ENCODE peak calls at places on chromosomes 1 and 21, in ten cellular contexts. One of them, this sample, is unnamed.

GRCh38 chr1:228308628-228309547 is 97.7 kb downstream of the TRIM11 start:
- DNase-seq in adipocyte: no peak
- DNase-seq in activated CD8-positive, alpha-beta T cell treated with anti-CD3 and anti-CD28 coated beads, Interleukin-2, amount 10 ng/mL, durations not matched to agents 7 days and 5 days: no peak
- DNase-seq in activated T-cell treated with anti-CD3 and anti-CD28 coated beads for 1 hour: no peak
- DNase-seq in stimulated activated naive B cell treated with anti-CD40 and anti-IgM and Interleukin-4, amounts not matched to agents 10 μg/mL and 1 μg/mL and 100 μg/mL, for 72 hours: no peak
- DNase-seq in stimulated activated CD4-positive, alpha-beta T cell treated with anti-CD3 and anti-CD28 coated beads, Interleukin-4, amount 100 ng/mL, for 48 hours: no peak
- DNase-seq in activated CD4-positive, CD25-positive, alpha-beta regulatory T cell: no peak
- DNase-seq in iris pigment epithelial cell: no peak
- DNase-seq in SHP77: peak; percentile 9
- DNase-seq in effector CD8-positive, alpha-beta T cell: no peak
- DNase-seq in this sample: no peak

GRCh38 chr1:77639056-77639455 is 43.4 kb downstream of the ZZZ3 start:
- DNase-seq in activated T-cell treated with anti-CD3 and anti-CD28 coated beads for 1 hour: no peak
- DNase-seq in iris pigment epithelial cell: peak; percentile 39
- DNase-seq in activated CD4-positive, CD25-positive, alpha-beta regulatory T cell: no peak
- DNase-seq in effector CD8-positive, alpha-beta T cell: no peak
- DNase-seq in activated CD8-positive, alpha-beta T cell treated with anti-CD3 and anti-CD28 coated beads, Interleukin-2, amount 10 ng/mL, durations not matched to agents 7 days and 5 days: no peak
- DNase-seq in stimulated activated CD4-positive, alpha-beta T cell treated with anti-CD3 and anti-CD28 coated beads, Interleukin-4, amount 100 ng/mL, for 48 hours: no peak
- DNase-seq in adipocyte: peak; percentile 42
- DNase-seq in stimulated activated naive B cell treated with anti-CD40 and anti-IgM and Interleukin-4, amounts not matched to agents 10 μg/mL and 1 μg/mL and 100 μg/mL, for 72 hours: no peak
- DNase-seq in SHP77: no peak
- DNase-seq in this sample: no peak

GRCh38 chr1:208541225-208541855 is 297.2 kb upstream of the PLXNA2 start:
- DNase-seq in stimulated activated CD4-positive, alpha-beta T cell treated with anti-CD3 and anti-CD28 coated beads, Interleukin-4, amount 100 ng/mL, for 48 hours: no peak
- DNase-seq in adipocyte: no peak
- DNase-seq in activated T-cell treated with anti-CD3 and anti-CD28 coated beads for 1 hour: no peak
- DNase-seq in activated CD4-positive, CD25-positive, alpha-beta regulatory T cell: no peak
- DNase-seq in activated CD8-positive, alpha-beta T cell treated with anti-CD3 and anti-CD28 coated beads, Interleukin-2, amount 10 ng/mL, durations not matched to agents 7 days and 5 days: no peak
- DNase-seq in effector CD8-positive, alpha-beta T cell: no peak
- DNase-seq in SHP77: no peak
- DNase-seq in iris pigment epithelial cell: no peak
- DNase-seq in stimulated activated naive B cell treated with anti-CD40 and anti-IgM and Interleukin-4, amounts not matched to agents 10 μg/mL and 1 μg/mL and 100 μg/mL, for 72 hours: no peak
- DNase-seq in this sample: no peak

GRCh38 chr1:47175227-47175934 is 14.5 kb downstream of the PDZK1IP1 start:
- DNase-seq in adipocyte: peak; percentile 78
- DNase-seq in iris pigment epithelial cell: peak; percentile 65
- DNase-seq in stimulated activated CD4-positive, alpha-beta T cell treated with anti-CD3 and anti-CD28 coated beads, Interleukin-4, amount 100 ng/mL, for 48 hours: peak; percentile 38
- DNase-seq in activated CD8-positive, alpha-beta T cell treated with anti-CD3 and anti-CD28 coated beads, Interleukin-2, amount 10 ng/mL, durations not matched to agents 7 days and 5 days: peak; percentile 68
- DNase-seq in activated CD4-positive, CD25-positive, alpha-beta regulatory T cell: no peak
- DNase-seq in SHP77: no peak
- DNase-seq in effector CD8-positive, alpha-beta T cell: no peak
- DNase-seq in activated T-cell treated with anti-CD3 and anti-CD28 coated beads for 1 hour: peak; percentile 20
- DNase-seq in stimulated activated naive B cell treated with anti-CD40 and anti-IgM and Interleukin-4, amounts not matched to agents 10 μg/mL and 1 μg/mL and 100 μg/mL, for 72 hours: peak; percentile 27
- DNase-seq in this sample: peak; percentile 71

GRCh38 chr1:208209286-208209685 is 34.9 kb downstream of the PLXNA2 start:
- DNase-seq in SHP77: no peak
- DNase-seq in effector CD8-positive, alpha-beta T cell: no peak
- DNase-seq in iris pigment epithelial cell: no peak
- DNase-seq in activated CD4-positive, CD25-positive, alpha-beta regulatory T cell: no peak
- DNase-seq in adipocyte: no peak
- DNase-seq in stimulated activated CD4-positive, alpha-beta T cell treated with anti-CD3 and anti-CD28 coated beads, Interleukin-4, amount 100 ng/mL, for 48 hours: no peak
- DNase-seq in activated T-cell treated with anti-CD3 and anti-CD28 coated beads for 1 hour: no peak
- DNase-seq in activated CD8-positive, alpha-beta T cell treated with anti-CD3 and anti-CD28 coated beads, Interleukin-2, amount 10 ng/mL, durations not matched to agents 7 days and 5 days: no peak
- DNase-seq in stimulated activated naive B cell treated with anti-CD40 and anti-IgM and Interleukin-4, amounts not matched to agents 10 μg/mL and 1 μg/mL and 100 μg/mL, for 72 hours: no peak
- DNase-seq in this sample: no peak

GRCh38 chr1:166628259-166628658 is 211.0 kb upstream of the POGK start:
- DNase-seq in iris pigment epithelial cell: no peak
- DNase-seq in effector CD8-positive, alpha-beta T cell: no peak
- DNase-seq in SHP77: no peak
- DNase-seq in activated T-cell treated with anti-CD3 and anti-CD28 coated beads for 1 hour: no peak
- DNase-seq in adipocyte: no peak
- DNase-seq in activated CD4-positive, CD25-positive, alpha-beta regulatory T cell: no peak
- DNase-seq in stimulated activated naive B cell treated with anti-CD40 and anti-IgM and Interleukin-4, amounts not matched to agents 10 μg/mL and 1 μg/mL and 100 μg/mL, for 72 hours: no peak
- DNase-seq in stimulated activated CD4-positive, alpha-beta T cell treated with anti-CD3 and anti-CD28 coated beads, Interleukin-4, amount 100 ng/mL, for 48 hours: no peak
- DNase-seq in activated CD8-positive, alpha-beta T cell treated with anti-CD3 and anti-CD28 coated beads, Interleukin-2, amount 10 ng/mL, durations not matched to agents 7 days and 5 days: no peak
- DNase-seq in this sample: no peak

GRCh38 chr1:88683516-88683847 is 591 bp upstream of the PKN2 start:
- DNase-seq in activated T-cell treated with anti-CD3 and anti-CD28 coated beads for 1 hour: peak; percentile 34
- DNase-seq in SHP77: peak; percentile 53
- DNase-seq in effector CD8-positive, alpha-beta T cell: peak; percentile 29
- DNase-seq in activated CD4-positive, CD25-positive, alpha-beta regulatory T cell: peak; percentile 6
- DNase-seq in stimulated activated naive B cell treated with anti-CD40 and anti-IgM and Interleukin-4, amounts not matched to agents 10 μg/mL and 1 μg/mL and 100 μg/mL, for 72 hours: no peak
- DNase-seq in iris pigment epithelial cell: peak; percentile 67
- DNase-seq in activated CD8-positive, alpha-beta T cell treated with anti-CD3 and anti-CD28 coated beads, Interleukin-2, amount 10 ng/mL, durations not matched to agents 7 days and 5 days: peak; percentile 64
- DNase-seq in stimulated activated CD4-positive, alpha-beta T cell treated with anti-CD3 and anti-CD28 coated beads, Interleukin-4, amount 100 ng/mL, for 48 hours: peak; percentile 35
- DNase-seq in adipocyte: no peak
- DNase-seq in this sample: peak; percentile 19

GRCh38 chr1:6657138-6657537 is 32.5 kb downstream of the THAP3 start:
- DNase-seq in activated CD8-positive, alpha-beta T cell treated with anti-CD3 and anti-CD28 coated beads, Interleukin-2, amount 10 ng/mL, durations not matched to agents 7 days and 5 days: no peak
- DNase-seq in activated CD4-positive, CD25-positive, alpha-beta regulatory T cell: no peak
- DNase-seq in iris pigment epithelial cell: no peak
- DNase-seq in stimulated activated CD4-positive, alpha-beta T cell treated with anti-CD3 and anti-CD28 coated beads, Interleukin-4, amount 100 ng/mL, for 48 hours: no peak
- DNase-seq in activated T-cell treated with anti-CD3 and anti-CD28 coated beads for 1 hour: no peak
- DNase-seq in effector CD8-positive, alpha-beta T cell: no peak
- DNase-seq in stimulated activated naive B cell treated with anti-CD40 and anti-IgM and Interleukin-4, amounts not matched to agents 10 μg/mL and 1 μg/mL and 100 μg/mL, for 72 hours: no peak
- DNase-seq in SHP77: no peak
- DNase-seq in adipocyte: no peak
- DNase-seq in this sample: no peak

GRCh38 chr1:212600980-212601379 is 7.6 kb upstream of the ATF3 start:
- DNase-seq in stimulated activated naive B cell treated with anti-CD40 and anti-IgM and Interleukin-4, amounts not matched to agents 10 μg/mL and 1 μg/mL and 100 μg/mL, for 72 hours: no peak
- DNase-seq in adipocyte: peak; percentile 74
- DNase-seq in SHP77: no peak
- DNase-seq in activated T-cell treated with anti-CD3 and anti-CD28 coated beads for 1 hour: no peak
- DNase-seq in activated CD4-positive, CD25-positive, alpha-beta regulatory T cell: no peak
- DNase-seq in stimulated activated CD4-positive, alpha-beta T cell treated with anti-CD3 and anti-CD28 coated beads, Interleukin-4, amount 100 ng/mL, for 48 hours: no peak
- DNase-seq in effector CD8-positive, alpha-beta T cell: no peak
- DNase-seq in iris pigment epithelial cell: peak; percentile 21
- DNase-seq in activated CD8-positive, alpha-beta T cell treated with anti-CD3 and anti-CD28 coated beads, Interleukin-2, amount 10 ng/mL, durations not matched to agents 7 days and 5 days: peak; percentile 20
- DNase-seq in this sample: no peak

GRCh38 chr1:218025454-218025853 is 259.6 kb upstream of the RRP15 start:
- DNase-seq in activated T-cell treated with anti-CD3 and anti-CD28 coated beads for 1 hour: no peak
- DNase-seq in stimulated activated naive B cell treated with anti-CD40 and anti-IgM and Interleukin-4, amounts not matched to agents 10 μg/mL and 1 μg/mL and 100 μg/mL, for 72 hours: no peak
- DNase-seq in SHP77: no peak
- DNase-seq in iris pigment epithelial cell: peak; percentile 36
- DNase-seq in activated CD8-positive, alpha-beta T cell treated with anti-CD3 and anti-CD28 coated beads, Interleukin-2, amount 10 ng/mL, durations not matched to agents 7 days and 5 days: no peak
- DNase-seq in activated CD4-positive, CD25-positive, alpha-beta regulatory T cell: no peak
- DNase-seq in adipocyte: peak; percentile 36
- DNase-seq in stimulated activated CD4-positive, alpha-beta T cell treated with anti-CD3 and anti-CD28 coated beads, Interleukin-4, amount 100 ng/mL, for 48 hours: no peak
- DNase-seq in effector CD8-positive, alpha-beta T cell: no peak
- DNase-seq in this sample: no peak

GRCh38 chr1:228902781-228903572 is 167.7 kb downstream of the RHOU start:
- DNase-seq in activated CD4-positive, CD25-positive, alpha-beta regulatory T cell: no peak
- DNase-seq in effector CD8-positive, alpha-beta T cell: no peak
- DNase-seq in SHP77: peak; percentile 83
- DNase-seq in stimulated activated CD4-positive, alpha-beta T cell treated with anti-CD3 and anti-CD28 coated beads, Interleukin-4, amount 100 ng/mL, for 48 hours: no peak
- DNase-seq in stimulated activated naive B cell treated with anti-CD40 and anti-IgM and Interleukin-4, amounts not matched to agents 10 μg/mL and 1 μg/mL and 100 μg/mL, for 72 hours: no peak
- DNase-seq in iris pigment epithelial cell: peak; percentile 97
- DNase-seq in adipocyte: peak; percentile 97
- DNase-seq in activated CD8-positive, alpha-beta T cell treated with anti-CD3 and anti-CD28 coated beads, Interleukin-2, amount 10 ng/mL, durations not matched to agents 7 days and 5 days: no peak
- DNase-seq in activated T-cell treated with anti-CD3 and anti-CD28 coated beads for 1 hour: no peak
- DNase-seq in this sample: no peak

GRCh38 chr1:186977266-186977957 is 148.7 kb downstream of the PLA2G4A start:
- DNase-seq in activated CD4-positive, CD25-positive, alpha-beta regulatory T cell: no peak
- DNase-seq in iris pigment epithelial cell: peak; percentile 26
- DNase-seq in SHP77: no peak
- DNase-seq in adipocyte: no peak
- DNase-seq in activated CD8-positive, alpha-beta T cell treated with anti-CD3 and anti-CD28 coated beads, Interleukin-2, amount 10 ng/mL, durations not matched to agents 7 days and 5 days: no peak
- DNase-seq in stimulated activated naive B cell treated with anti-CD40 and anti-IgM and Interleukin-4, amounts not matched to agents 10 μg/mL and 1 μg/mL and 100 μg/mL, for 72 hours: no peak
- DNase-seq in activated T-cell treated with anti-CD3 and anti-CD28 coated beads for 1 hour: no peak
- DNase-seq in effector CD8-positive, alpha-beta T cell: no peak
- DNase-seq in stimulated activated CD4-positive, alpha-beta T cell treated with anti-CD3 and anti-CD28 coated beads, Interleukin-4, amount 100 ng/mL, for 48 hours: no peak
- DNase-seq in this sample: no peak

GRCh38 chr1:192489748-192490147 is 85.8 kb upstream of the RGS1 start:
- DNase-seq in effector CD8-positive, alpha-beta T cell: no peak
- DNase-seq in iris pigment epithelial cell: peak; percentile 98
- DNase-seq in activated T-cell treated with anti-CD3 and anti-CD28 coated beads for 1 hour: no peak
- DNase-seq in activated CD8-positive, alpha-beta T cell treated with anti-CD3 and anti-CD28 coated beads, Interleukin-2, amount 10 ng/mL, durations not matched to agents 7 days and 5 days: no peak
- DNase-seq in adipocyte: peak; percentile 83
- DNase-seq in stimulated activated naive B cell treated with anti-CD40 and anti-IgM and Interleukin-4, amounts not matched to agents 10 μg/mL and 1 μg/mL and 100 μg/mL, for 72 hours: no peak
- DNase-seq in stimulated activated CD4-positive, alpha-beta T cell treated with anti-CD3 and anti-CD28 coated beads, Interleukin-4, amount 100 ng/mL, for 48 hours: no peak
- DNase-seq in SHP77: peak; percentile 88
- DNase-seq in activated CD4-positive, CD25-positive, alpha-beta regulatory T cell: no peak
- DNase-seq in this sample: no peak

GRCh38 chr1:206133751-206134371 is 16.7 kb upstream of the AVPR1B start:
- DNase-seq in stimulated activated naive B cell treated with anti-CD40 and anti-IgM and Interleukin-4, amounts not matched to agents 10 μg/mL and 1 μg/mL and 100 μg/mL, for 72 hours: no peak
- DNase-seq in iris pigment epithelial cell: no peak
- DNase-seq in effector CD8-positive, alpha-beta T cell: no peak
- DNase-seq in activated CD8-positive, alpha-beta T cell treated with anti-CD3 and anti-CD28 coated beads, Interleukin-2, amount 10 ng/mL, durations not matched to agents 7 days and 5 days: no peak
- DNase-seq in stimulated activated CD4-positive, alpha-beta T cell treated with anti-CD3 and anti-CD28 coated beads, Interleukin-4, amount 100 ng/mL, for 48 hours: no peak
- DNase-seq in activated T-cell treated with anti-CD3 and anti-CD28 coated beads for 1 hour: no peak
- DNase-seq in activated CD4-positive, CD25-positive, alpha-beta regulatory T cell: no peak
- DNase-seq in SHP77: no peak
- DNase-seq in adipocyte: no peak
- DNase-seq in this sample: no peak

GRCh38 chr1:228366062-228366850 is 40.4 kb downstream of the TRIM11 start:
- DNase-seq in stimulated activated naive B cell treated with anti-CD40 and anti-IgM and Interleukin-4, amounts not matched to agents 10 μg/mL and 1 μg/mL and 100 μg/mL, for 72 hours: no peak
- DNase-seq in activated CD8-positive, alpha-beta T cell treated with anti-CD3 and anti-CD28 coated beads, Interleukin-2, amount 10 ng/mL, durations not matched to agents 7 days and 5 days: no peak
- DNase-seq in SHP77: no peak
- DNase-seq in activated T-cell treated with anti-CD3 and anti-CD28 coated beads for 1 hour: no peak
- DNase-seq in iris pigment epithelial cell: no peak
- DNase-seq in effector CD8-positive, alpha-beta T cell: no peak
- DNase-seq in activated CD4-positive, CD25-positive, alpha-beta regulatory T cell: no peak
- DNase-seq in stimulated activated CD4-positive, alpha-beta T cell treated with anti-CD3 and anti-CD28 coated beads, Interleukin-4, amount 100 ng/mL, for 48 hours: no peak
- DNase-seq in adipocyte: no peak
- DNase-seq in this sample: no peak

GRCh38 chr1:244454412-244454811 is 2.7 kb upstream of the ADSS2 start:
- DNase-seq in adipocyte: no peak
- DNase-seq in iris pigment epithelial cell: no peak
- DNase-seq in stimulated activated naive B cell treated with anti-CD40 and anti-IgM and Interleukin-4, amounts not matched to agents 10 μg/mL and 1 μg/mL and 100 μg/mL, for 72 hours: no peak
- DNase-seq in activated CD8-positive, alpha-beta T cell treated with anti-CD3 and anti-CD28 coated beads, Interleukin-2, amount 10 ng/mL, durations not matched to agents 7 days and 5 days: no peak
- DNase-seq in SHP77: no peak
- DNase-seq in activated T-cell treated with anti-CD3 and anti-CD28 coated beads for 1 hour: no peak
- DNase-seq in effector CD8-positive, alpha-beta T cell: no peak
- DNase-seq in stimulated activated CD4-positive, alpha-beta T cell treated with anti-CD3 and anti-CD28 coated beads, Interleukin-4, amount 100 ng/mL, for 48 hours: no peak
- DNase-seq in activated CD4-positive, CD25-positive, alpha-beta regulatory T cell: no peak
- DNase-seq in this sample: no peak

GRCh38 chr1:243428617-243429342 is 172.9 kb downstream of the SDCCAG8 start:
- DNase-seq in SHP77: no peak
- DNase-seq in iris pigment epithelial cell: no peak
- DNase-seq in activated T-cell treated with anti-CD3 and anti-CD28 coated beads for 1 hour: no peak
- DNase-seq in adipocyte: no peak
- DNase-seq in effector CD8-positive, alpha-beta T cell: no peak
- DNase-seq in stimulated activated naive B cell treated with anti-CD40 and anti-IgM and Interleukin-4, amounts not matched to agents 10 μg/mL and 1 μg/mL and 100 μg/mL, for 72 hours: no peak
- DNase-seq in activated CD4-positive, CD25-positive, alpha-beta regulatory T cell: no peak
- DNase-seq in activated CD8-positive, alpha-beta T cell treated with anti-CD3 and anti-CD28 coated beads, Interleukin-2, amount 10 ng/mL, durations not matched to agents 7 days and 5 days: no peak
- DNase-seq in stimulated activated CD4-positive, alpha-beta T cell treated with anti-CD3 and anti-CD28 coated beads, Interleukin-4, amount 100 ng/mL, for 48 hours: no peak
- DNase-seq in this sample: no peak

GRCh38 chr1:224623743-224624333 is 7.7 kb downstream of the CNIH3 start:
- DNase-seq in stimulated activated naive B cell treated with anti-CD40 and anti-IgM and Interleukin-4, amounts not matched to agents 10 μg/mL and 1 μg/mL and 100 μg/mL, for 72 hours: no peak
- DNase-seq in activated CD4-positive, CD25-positive, alpha-beta regulatory T cell: peak; percentile 15
- DNase-seq in activated T-cell treated with anti-CD3 and anti-CD28 coated beads for 1 hour: peak; percentile 42
- DNase-seq in activated CD8-positive, alpha-beta T cell treated with anti-CD3 and anti-CD28 coated beads, Interleukin-2, amount 10 ng/mL, durations not matched to agents 7 days and 5 days: peak; percentile 94
- DNase-seq in adipocyte: peak; percentile 22
- DNase-seq in stimulated activated CD4-positive, alpha-beta T cell treated with anti-CD3 and anti-CD28 coated beads, Interleukin-4, amount 100 ng/mL, for 48 hours: peak; percentile 32
- DNase-seq in effector CD8-positive, alpha-beta T cell: peak; percentile 36
- DNase-seq in SHP77: peak; percentile 10
- DNase-seq in iris pigment epithelial cell: peak; percentile 93
- DNase-seq in this sample: no peak

GRCh38 chr21:31293986-31294385 is 50.1 kb downstream of the TIAM1 start:
- DNase-seq in adipocyte: peak; percentile 82
- DNase-seq in activated T-cell treated with anti-CD3 and anti-CD28 coated beads for 1 hour: no peak
- DNase-seq in activated CD4-positive, CD25-positive, alpha-beta regulatory T cell: no peak
- DNase-seq in activated CD8-positive, alpha-beta T cell treated with anti-CD3 and anti-CD28 coated beads, Interleukin-2, amount 10 ng/mL, durations not matched to agents 7 days and 5 days: no peak
- DNase-seq in stimulated activated CD4-positive, alpha-beta T cell treated with anti-CD3 and anti-CD28 coated beads, Interleukin-4, amount 100 ng/mL, for 48 hours: peak; percentile 39
- DNase-seq in SHP77: no peak
- DNase-seq in iris pigment epithelial cell: peak; percentile 97
- DNase-seq in effector CD8-positive, alpha-beta T cell: no peak
- DNase-seq in stimulated activated naive B cell treated with anti-CD40 and anti-IgM and Interleukin-4, amounts not matched to agents 10 μg/mL and 1 μg/mL and 100 μg/mL, for 72 hours: peak; percentile 45
- DNase-seq in this sample: no peak

This sample was measured in germinal center.